ENCODE peak calls at places on chromosomes 4 and X, in eight cellular contexts. One of them, this sample, is unnamed.

GRCh38 chrX:140502491-140503229 is 2.2 kb downstream of the SOX3 start:
- DNase-seq in GM23248: peak
- DNase-seq in GM03348: no peak
- DNase-seq in HT-29: no peak
- DNase-seq in dorsolateral prefrontal cortex: no peak
- DNase-seq in NCI-H2029: no peak
- DNase-seq in HEK293T: no peak
- DNase-seq in progenitor cell of endocrine pancreas: no peak
- DNase-seq in this sample: no peak

GRCh38 chrX:40952855-40953254 is 132.4 kb upstream of the USP9X start:
- DNase-seq in HEK293T: no peak
- DNase-seq in dorsolateral prefrontal cortex: no peak
- DNase-seq in HT-29: no peak
- DNase-seq in progenitor cell of endocrine pancreas: no peak
- DNase-seq in GM03348: peak
- DNase-seq in NCI-H2029: no peak
- DNase-seq in GM23248: peak
- DNase-seq in this sample: peak

GRCh38 chr4:37797923-37798322 is 28.6 kb upstream of the PGM2 start:
- DNase-seq in GM23248: no peak
- DNase-seq in HEK293T: no peak
- DNase-seq in progenitor cell of endocrine pancreas: no peak
- DNase-seq in GM03348: no peak
- DNase-seq in HT-29: no peak
- DNase-seq in NCI-H2029: no peak
- DNase-seq in dorsolateral prefrontal cortex: no peak
- DNase-seq in this sample: no peak

GRCh38 chr4:170088686-170089085 is 1.1 kb downstream of the AADAT start:
- DNase-seq in NCI-H2029: no peak
- DNase-seq in GM03348: no peak
- DNase-seq in GM23248: no peak
- DNase-seq in progenitor cell of endocrine pancreas: no peak
- DNase-seq in dorsolateral prefrontal cortex: no peak
- DNase-seq in HEK293T: no peak
- DNase-seq in HT-29: no peak
- DNase-seq in this sample: no peak

GRCh38 chrX:134990475-134991473 is at the start of gene SMIM10:
- DNase-seq in dorsolateral prefrontal cortex: peak
- DNase-seq in GM03348: peak
- DNase-seq in HT-29: no peak
- DNase-seq in NCI-H2029: no peak
- DNase-seq in GM23248: peak
- DNase-seq in progenitor cell of endocrine pancreas: peak
- DNase-seq in HEK293T: peak
- DNase-seq in this sample: peak

GRCh38 chr4:89254847-89255246 is 52.8 kb downstream of the GPRIN3 start:
- DNase-seq in progenitor cell of endocrine pancreas: no peak
- DNase-seq in HT-29: peak
- DNase-seq in GM03348: peak
- DNase-seq in NCI-H2029: no peak
- DNase-seq in HEK293T: peak
- DNase-seq in dorsolateral prefrontal cortex: no peak
- DNase-seq in GM23248: peak
- DNase-seq in this sample: peak

GRCh38 chrX:38225093-38225492 is 4.4 kb upstream of the SRPX start:
- DNase-seq in NCI-H2029: no peak
- DNase-seq in GM23248: peak
- DNase-seq in HEK293T: no peak
- DNase-seq in HT-29: no peak
- DNase-seq in progenitor cell of endocrine pancreas: no peak
- DNase-seq in GM03348: no peak
- DNase-seq in dorsolateral prefrontal cortex: no peak
- DNase-seq in this sample: peak

GRCh38 chr4:7736436-7737267 is 203.0 kb downstream of the AFAP1 start:
- DNase-seq in NCI-H2029: no peak
- DNase-seq in dorsolateral prefrontal cortex: no peak
- DNase-seq in progenitor cell of endocrine pancreas: no peak
- DNase-seq in HEK293T: no peak
- DNase-seq in GM23248: peak
- DNase-seq in HT-29: no peak
- DNase-seq in GM03348: no peak
- DNase-seq in this sample: peak

GRCh38 chr4:133152330-133152791 is 3.3 kb downstream of the PCDH10 start:
- DNase-seq in progenitor cell of endocrine pancreas: no peak
- DNase-seq in dorsolateral prefrontal cortex: no peak
- DNase-seq in GM03348: peak
- DNase-seq in GM23248: peak
- DNase-seq in NCI-H2029: no peak
- DNase-seq in HT-29: no peak
- DNase-seq in HEK293T: no peak
- DNase-seq in this sample: no peak

GRCh38 chr4:183095199-183095512 is 3.9 kb upstream of the WWC2 start:
- DNase-seq in HEK293T: no peak
- DNase-seq in dorsolateral prefrontal cortex: no peak
- DNase-seq in NCI-H2029: no peak
- DNase-seq in HT-29: no peak
- DNase-seq in GM23248: no peak
- DNase-seq in progenitor cell of endocrine pancreas: no peak
- DNase-seq in GM03348: no peak
- DNase-seq in this sample: no peak

This sample was measured in IMR-90.